ENCODE peak calls at places on chromosome 13, in seven cellular contexts. C is lower lobe of right lung; W is non-pigmented ciliary epithelial cell; I is AG09309; D is fibroblast of the conjunctiva; U is T-helper 2 cell; F is activated T-helper 1 cell treated with anti-CD3 and anti-CD28 coated beads, Interleukin-12 subunit alpha, Interleukin-12 subunit beta, Interleukin-2, Interleukin-4 antibody, amounts not matched to agents 30 ng/mL and 10 ng/mL and 1 ng/mL, durations not matched to agents 14 hours and 24 hours and 36 hours. A is an unnamed sample.

GRCh38 chr13:46178143-46178542 is 3.8 kb downstream of the LCP1 start:
- DNase-seq in C (no peak), W (no peak), I (no peak), D (no peak), U (no peak), F (no peak), A (no peak)

GRCh38 chr13:104256701-104257100 is 1190.5 kb upstream of the SLC10A2 start:
- DNase-seq in C (no peak), W (no peak), I (no peak), D (no peak), U (no peak), F (no peak), A (no peak)

GRCh38 chr13:38848360-38848759 is 142.3 kb downstream of the STOML3 start:
- DNase-seq in C (no peak), W (no peak), I (no peak), D (no peak), U (no peak), F (no peak), A (no peak)

GRCh38 chr13:65985632-65986031 is 1244.5 kb downstream of the PCDH9 start:
- DNase-seq in C (no peak), W (no peak), I (no peak), D (no peak), U (no peak), F (no peak), A (no peak)

GRCh38 chr13:94121686-94122085 is 357.8 kb downstream of the DCT start:
- DNase-seq in C (no peak), W (peak), I (peak), D (no peak), U (no peak), F (no peak), A (peak)

GRCh38 chr13:37618554-37618953 is 20.0 kb upstream of the POSTN start:
- DNase-seq in C (no peak), W (peak), I (peak), D (peak), U (no peak), F (no peak), A (peak)

GRCh38 chr13:48236528-48237353 is 3.7 kb downstream of the ITM2B start:
- DNase-seq in C (no peak), W (no peak), I (no peak), D (no peak), U (no peak), F (no peak), A (peak)

GRCh38 chr13:83622422-83622784 is 259.9 kb downstream of the SLITRK1 start:
- DNase-seq in C (no peak), W (peak), I (no peak), D (no peak), U (no peak), F (no peak), A (peak)

GRCh38 chr13:97113231-97114001 is 108.7 kb upstream of the MBNL2 start:
- DNase-seq in C (no peak), W (no peak), I (no peak), D (no peak), U (no peak), F (no peak), A (peak)

GRCh38 chr13:97798171-97798821 is 155.2 kb upstream of the IPO5 start:
- DNase-seq in C (no peak), W (no peak), I (no peak), D (peak), U (no peak), F (no peak), A (no peak)

GRCh38 chr13:44493213-44493812 is 82.8 kb downstream of the TSC22D1 start:
- DNase-seq in C (no peak), W (no peak), I (no peak), D (no peak), U (no peak), F (no peak), A (no peak)